ENCODE peak calls at places on chromosomes 13 and 19, in four cellular contexts. B is psoas muscle, F is colonic mucosa, T is mammary epithelial cell. I is an unnamed sample.

GRCh38 chr19:6185093-6185824 is 49.8 kb downstream of the ACSBG2 start:
- DNase-seq in B (no peak), F (no peak), T (no peak), I (peak)

GRCh38 chr19:48395170-48395455 is 1.6 kb downstream of the GRIN2D start:
- DNase-seq in B (no peak), F (no peak), T (no peak), I (no peak)

GRCh38 chr19:55253842-55254624 is 4.8 kb downstream of the PPP6R1 start:
- DNase-seq in B (peak), F (no peak), T (no peak), I (no peak)

GRCh38 chr19:28731577-28731976 is 481.4 kb downstream of the UQCRFS1 start:
- DNase-seq in B (no peak), F (no peak), T (no peak), I (no peak)

GRCh38 chr13:38262211-38262610 is 87.4 kb upstream of the UFM1 start:
- DNase-seq in B (no peak), F (no peak), T (no peak), I (no peak)

GRCh38 chr19:7637374-7638256 is 705 bp downstream of the STXBP2 start:
- DNase-seq in B (peak), F (peak), T (peak), I (no peak)

GRCh38 chr19:19805480-19805879 is 16.1 kb downstream of the ZNF506 start:
- DNase-seq in B (no peak), F (no peak), T (no peak), I (no peak)

GRCh38 chr19:42233638-42234292 is 8.6 kb downstream of the GSK3A start:
- DNase-seq in B (no peak), F (no peak), T (no peak), I (no peak)

GRCh38 chr19:567296-567900 is 5.0 kb upstream of the BSG start:
- DNase-seq in B (no peak), F (no peak), T (no peak), I (no peak)

GRCh38 chr19:2974342-2974932 is 2.9 kb upstream of the TLE6 start:
- DNase-seq in B (peak), F (peak), T (no peak), I (peak)

GRCh38 chr13:53165201-53165600 is 136.6 kb downstream of the OLFM4 start:
- DNase-seq in B (no peak), F (no peak), T (no peak), I (no peak)

GRCh38 chr19:16594681-16595091 is 22.5 kb upstream of the SLC35E1 start:
- DNase-seq in B (no peak), F (no peak), T (no peak), I (no peak)

GRCh38 chr19:17107546-17108452 is 32.2 kb downstream of the MYO9B start:
- DNase-seq in B (peak), F (peak), T (peak), I (peak)

GRCh38 chr19:7799640-7800355 is 30.2 kb upstream of the EVI5L start:
- DNase-seq in B (no peak), F (peak), T (peak), I (peak)

GRCh38 chr13:25478186-25478585 is 106.4 kb downstream of the ATP8A2 start:
- DNase-seq in B (no peak), F (no peak), T (peak), I (no peak)

GRCh38 chr13:46756977-46757376 is 40.0 kb downstream of the ESD start:
- DNase-seq in B (no peak), F (no peak), T (no peak), I (no peak)

GRCh38 chr13:31201341-31202024 is 1.7 kb downstream of the B3GLCT start:
- DNase-seq in B (no peak), F (no peak), T (peak), I (peak)

GRCh38 chr19:29323046-29323971 is 110.4 kb upstream of the UQCRFS1 start:
- DNase-seq in B (no peak), F (peak), T (no peak), I (peak)

GRCh38 chr13:28337196-28338045 is 157.5 kb downstream of the FLT1 start:
- DNase-seq in B (no peak), F (no peak), T (peak), I (no peak)

GRCh38 chr19:50000038-50000890 is 24.9 kb downstream of the VRK3 start:
- DNase-seq in B (no peak), F (no peak), T (no peak), I (no peak)

GRCh38 chr19:1768248-1768647 is 14.9 kb downstream of the ONECUT3 start:
- DNase-seq in B (no peak), F (no peak), T (no peak), I (no peak)

GRCh38 chr19:33758541-33759013 is 38.1 kb upstream of the KCTD15 start:
- DNase-seq in B (no peak), F (no peak), T (peak), I (no peak)

GRCh38 chr19:10516064-10516385 is 1.2 kb downstream of the S1PR5 start:
- DNase-seq in B (no peak), F (no peak), T (no peak), I (no peak)

GRCh38 chr19:51479531-51480331 is 1.4 kb downstream of the CEACAM18 start:
- DNase-seq in B (no peak), F (no peak), T (no peak), I (peak)

GRCh38 chr13:25973576-25973975 is 78.2 kb downstream of the SHISA2 start:
- DNase-seq in B (no peak), F (no peak), T (no peak), I (no peak)

GRCh38 chr13:113371061-113371460 is 7.1 kb upstream of the GRTP1 start:
- DNase-seq in B (no peak), F (no peak), T (no peak), I (no peak)

GRCh38 chr13:67043901-67044300 is 186.2 kb downstream of the PCDH9 start:
- DNase-seq in B (no peak), F (no peak), T (no peak), I (no peak)

GRCh38 chr19:8655340-8655709 is 24.9 kb downstream of the NFILZ start:
- DNase-seq in B (peak), F (no peak), T (no peak), I (no peak)

DNA sequence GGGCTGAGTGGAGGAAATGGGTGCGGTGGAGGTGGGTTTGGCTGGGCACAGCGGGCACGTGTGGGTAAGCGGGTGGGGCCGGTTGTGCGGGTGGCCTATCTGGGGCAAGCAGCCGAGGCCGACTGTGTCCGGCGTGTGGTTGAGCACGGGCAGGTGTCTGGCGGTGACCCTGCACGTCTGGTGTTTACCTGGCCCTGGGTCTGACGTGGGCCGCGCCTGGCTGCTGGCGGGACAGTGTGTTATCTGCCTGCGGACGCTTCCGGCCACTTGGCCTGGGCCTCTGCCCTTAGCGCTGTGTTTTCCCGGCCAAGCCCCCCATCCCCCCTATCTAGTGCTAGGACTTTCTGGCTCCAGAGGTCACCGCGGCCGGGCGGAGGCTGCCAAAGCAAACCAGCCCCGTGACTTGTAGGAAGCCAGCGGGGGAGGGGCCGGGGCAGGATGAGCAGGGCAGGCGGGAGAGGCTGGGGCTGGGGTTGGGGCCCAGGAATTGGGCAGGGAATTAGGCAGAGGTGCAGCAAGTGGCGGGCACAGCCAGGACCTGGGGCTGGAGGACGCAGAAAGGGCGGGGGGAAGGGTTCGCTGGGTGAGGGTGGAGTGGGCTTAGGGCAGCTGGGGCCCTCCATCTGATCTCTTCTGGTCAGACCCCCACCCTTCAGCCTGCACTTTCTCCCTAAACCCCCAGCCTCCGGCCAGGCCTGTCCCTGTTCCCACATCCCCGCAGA is 534 bp upstream of the HPN start:
- DNase-seq in B (peak), F (peak), T (no peak), I (peak)
- H3K4me3 ChIP-seq in B (peak), F (peak), T (no peak), I (no peak)

GRCh38 chr19:15280915-15281683 is 48.9 kb upstream of the EPHX3 start:
- DNase-seq in B (peak), F (peak), T (peak), I (peak)
- TF ChIP-seq CTCF in B (no peak), F (no peak), T (no peak), I (no peak)

GRCh38 chr13:94968757-94969086 is 256.4 kb upstream of the SOX21 start:
- DNase-seq in B (no peak), F (no peak), T (no peak), I (no peak)

GRCh38 chr13:94966380-94966779 is 254.0 kb upstream of the SOX21 start:
- DNase-seq in B (no peak), F (no peak), T (no peak), I (no peak)

GRCh38 chr13:94967183-94968039 is 255.1 kb upstream of the SOX21 start:
- DNase-seq in B (no peak), F (no peak), T (no peak), I (no peak)

GRCh38 chr13:94972262-94972661 is 259.9 kb upstream of the SOX21 start:
- DNase-seq in B (no peak), F (no peak), T (no peak), I (no peak)

GRCh38 chr13:94968040-94968756 is 255.9 kb upstream of the SOX21 start:
- DNase-seq in B (no peak), F (no peak), T (no peak), I (no peak)
- H3K4me3 ChIP-seq in B (peak), F (no peak), T (no peak), I (no peak)

GRCh38 chr19:5137571-5138124 is 168.7 kb downstream of the KDM4B start:
- DNase-seq in B (peak), F (no peak), T (no peak), I (no peak)
- TF ChIP-seq CTCF in B (no peak), F (no peak), T (no peak), I (no peak)